ENCODE peak calls at places on chromosomes 6 and 20, in eight cellular contexts. D is upper lobe of right lung, K is Calu3, B is right atrium auricular region, N is IMR-90, M is NB4, J is OCI-LY7, C is sigmoid colon. T is an unnamed sample.

GRCh38 chr6:32153252-32153834 is 598 bp upstream of the PPT2 start:
- DNase-seq in B (no peak), K (no peak), M (no peak), J (no peak), N (peak), D (peak), C (peak), T (peak)

GRCh38 chr20:62351469-62352401 is 15.4 kb downstream of the LAMA5 start:
- DNase-seq in M (no peak), J (no peak), N (no peak), B (no peak), D (no peak), K (no peak), C (no peak), T (no peak)

GRCh38 chr20:58504566-58504965 is 10.6 kb downstream of the APCDD1L start:
- DNase-seq in M (no peak), C (no peak), J (no peak), N (no peak), D (no peak), K (no peak), B (peak), T (no peak)

GRCh38 chr6:116015983-116016382 is 44.7 kb downstream of the FRK start:
- DNase-seq in N (no peak), J (no peak), C (no peak), K (no peak), D (no peak), M (no peak), B (no peak), T (no peak)

GRCh38 chr6:150560004-150560883 is 39.4 kb upstream of the PLEKHG1 start:
- DNase-seq in B (no peak), K (peak), D (no peak), M (no peak), C (no peak), J (no peak), N (no peak), T (no peak)

GRCh38 chr6:55276745-55277627 is 50.3 kb upstream of the GFRAL start:
- DNase-seq in K (peak), N (peak), J (peak), D (no peak), C (no peak), M (peak), B (no peak), T (no peak)

GRCh38 chr6:137024172-137024990 is 20.4 kb downstream of the IL20RA start:
- DNase-seq in M (no peak), J (no peak), C (no peak), N (no peak), D (no peak), B (no peak), K (no peak), T (no peak)

GRCh38 chr6:56819604-56820003 is 135.3 kb upstream of the BEND6 start:
- DNase-seq in N (no peak), J (no peak), K (no peak), B (no peak), M (no peak), D (no peak), C (no peak), T (no peak)

GRCh38 chr20:25294459-25295385 is 46.8 kb downstream of the PYGB start:
- DNase-seq in N (peak), J (peak), D (no peak), B (no peak), C (no peak), M (peak), K (peak), T (peak)

GRCh38 chr6:31070711-31071197 is 41.6 kb downstream of the C6orf15 start:
- DNase-seq in B (no peak), C (no peak), M (peak), D (no peak), J (peak), K (peak), N (peak), T (peak)

GRCh38 chr6:163756079-163756478 is 341.6 kb downstream of the QKI start:
- DNase-seq in M (peak), C (no peak), J (peak), K (no peak), B (no peak), D (no peak), N (peak), T (no peak)

GRCh38 chr20:24708411-24709295 is 239.2 kb downstream of the SYNDIG1 start:
- DNase-seq in B (no peak), M (no peak), K (no peak), N (peak), J (no peak), C (no peak), D (no peak), T (no peak)

GRCh38 chr20:10798811-10799210 is 125.0 kb upstream of the JAG1 start:
- DNase-seq in C (no peak), N (peak), M (no peak), J (no peak), D (no peak), B (no peak), K (no peak), T (no peak)

GRCh38 chr6:170433163-170434095 is 119.7 kb downstream of the PSMB1 start:
- DNase-seq in N (no peak), C (peak), J (no peak), D (peak), K (no peak), B (peak), M (no peak), T (no peak)

GRCh38 chr6:159196430-159196829 is 27.2 kb downstream of the FNDC1 start:
- DNase-seq in M (no peak), D (no peak), K (no peak), B (no peak), J (no peak), N (no peak), C (no peak), T (no peak)

GRCh38 chr6:73694711-73695411 is 1.1 kb upstream of the CD109 start:
- DNase-seq in M (no peak), K (no peak), B (no peak), C (no peak), N (peak), D (no peak), J (no peak), T (no peak)

GRCh38 chr6:53934013-53934412 is 139.2 kb downstream of the LRRC1 start:
- DNase-seq in C (no peak), K (no peak), M (no peak), B (no peak), D (no peak), N (no peak), J (no peak), T (no peak)

GRCh38 chr20:49278817-49279676 is 1.2 kb upstream of the ZNFX1 start:
- DNase-seq in C (no peak), N (no peak), K (no peak), J (peak), D (no peak), M (peak), B (no peak), T (no peak)

GRCh38 chr20:22584922-22585785 is 782 bp upstream of the FOXA2 start:
- DNase-seq in K (peak), J (no peak), M (no peak), B (no peak), C (no peak), N (no peak), D (peak), T (no peak)

GRCh38 chr6:92910636-92911035 is 508.7 kb downstream of the EPHA7 start:
- DNase-seq in K (no peak), C (no peak), J (no peak), D (no peak), M (no peak), N (no peak), B (no peak), T (no peak)

GRCh38 chr6:129645371-129646139 is 64.4 kb downstream of the ARHGAP18 start:
- DNase-seq in J (no peak), D (no peak), N (no peak), C (no peak), K (no peak), M (no peak), B (no peak), T (no peak)

GRCh38 chr20:57294558-57294957 is 28.1 kb upstream of the BMP7 start:
- DNase-seq in B (no peak), M (no peak), C (no peak), D (no peak), K (no peak), N (no peak), J (no peak), T (no peak)

GRCh38 chr20:17655286-17655651 is 26.8 kb downstream of the RRBP1 start:
- DNase-seq in J (no peak), C (peak), B (no peak), D (peak), M (no peak), K (no peak), N (no peak), T (no peak)

GRCh38 chr20:4978050-4978918 is 23.0 kb downstream of the SLC23A2 start:
- DNase-seq in M (no peak), K (no peak), D (no peak), N (no peak), J (no peak), C (no peak), B (no peak), T (no peak)

GRCh38 chr6:26521485-26522391 is 16.4 kb upstream of the HMGN4 start:
- DNase-seq in D (peak), M (peak), N (peak), K (peak), J (peak), B (peak), C (peak), T (peak)

GRCh38 chr6:14120556-14120955 is 3.0 kb downstream of the CD83 start:
- DNase-seq in D (no peak), J (no peak), M (no peak), B (no peak), N (no peak), K (no peak), C (no peak), T (no peak)

GRCh38 chr6:31686483-31686882 is 5.6 kb upstream of the LY6G5C start:
- DNase-seq in D (no peak), M (no peak), J (no peak), C (no peak), B (no peak), K (no peak), N (no peak), T (no peak)

GRCh38 chr20:64083380-64084208 is 604 bp downstream of the LKAAEAR1 start:
- DNase-seq in C (no peak), D (peak), K (peak), M (peak), B (peak), N (peak), J (peak), T (peak)

GRCh38 chr6:142740449-142740848 is 204.5 kb downstream of the HIVEP2 start:
- DNase-seq in N (no peak), C (no peak), K (no peak), J (no peak), M (no peak), B (no peak), D (no peak), T (no peak)

GRCh38 chr20:64222273-64222672 is 33.3 kb upstream of the PCMTD2 start:
- DNase-seq in C (no peak), K (peak), N (peak), M (no peak), D (no peak), J (no peak), B (no peak), T (no peak)

GRCh38 chr6:155340464-155341129 is 26.3 kb upstream of the TFB1M start:
- DNase-seq in N (peak), M (peak), B (no peak), C (no peak), K (peak), J (no peak), D (no peak), T (no peak)
- TF ChIP-seq CTCF in N (peak), M (peak), B (no peak), C (no peak), K (no peak), J (peak), D (no peak), T (no peak)

GRCh38 chr6:40743226-40743625 is 156.1 kb upstream of the LRFN2 start:
- DNase-seq in D (no peak), K (no peak), B (no peak), N (no peak), M (peak), J (peak), C (no peak), T (no peak)
- TF ChIP-seq CTCF in D (no peak), K (no peak), B (no peak), N (no peak), M (no peak), J (no peak), C (no peak), T (no peak)

GRCh38 chr6:110183292-110183691 is 3.1 kb downstream of the CDC40 start:
- DNase-seq in J (no peak), M (no peak), K (no peak), D (no peak), N (no peak), C (no peak), B (no peak), T (no peak)

GRCh38 chr6:110179406-110180227 is at the start of gene WASF1:
- DNase-seq in C (peak), M (peak), D (peak), N (peak), K (peak), J (peak), B (peak), T (peak)

GRCh38 chr6:110180228-110181008 is at the start of gene CDC40:
- DNase-seq in D (peak), N (no peak), C (peak), B (peak), J (no peak), K (peak), M (no peak), T (peak)

GRCh38 chr6:110181131-110182027 is 1.2 kb downstream of the CDC40 start:
- DNase-seq in N (peak), D (no peak), M (peak), B (no peak), J (peak), C (no peak), K (no peak), T (no peak)

DNA sequence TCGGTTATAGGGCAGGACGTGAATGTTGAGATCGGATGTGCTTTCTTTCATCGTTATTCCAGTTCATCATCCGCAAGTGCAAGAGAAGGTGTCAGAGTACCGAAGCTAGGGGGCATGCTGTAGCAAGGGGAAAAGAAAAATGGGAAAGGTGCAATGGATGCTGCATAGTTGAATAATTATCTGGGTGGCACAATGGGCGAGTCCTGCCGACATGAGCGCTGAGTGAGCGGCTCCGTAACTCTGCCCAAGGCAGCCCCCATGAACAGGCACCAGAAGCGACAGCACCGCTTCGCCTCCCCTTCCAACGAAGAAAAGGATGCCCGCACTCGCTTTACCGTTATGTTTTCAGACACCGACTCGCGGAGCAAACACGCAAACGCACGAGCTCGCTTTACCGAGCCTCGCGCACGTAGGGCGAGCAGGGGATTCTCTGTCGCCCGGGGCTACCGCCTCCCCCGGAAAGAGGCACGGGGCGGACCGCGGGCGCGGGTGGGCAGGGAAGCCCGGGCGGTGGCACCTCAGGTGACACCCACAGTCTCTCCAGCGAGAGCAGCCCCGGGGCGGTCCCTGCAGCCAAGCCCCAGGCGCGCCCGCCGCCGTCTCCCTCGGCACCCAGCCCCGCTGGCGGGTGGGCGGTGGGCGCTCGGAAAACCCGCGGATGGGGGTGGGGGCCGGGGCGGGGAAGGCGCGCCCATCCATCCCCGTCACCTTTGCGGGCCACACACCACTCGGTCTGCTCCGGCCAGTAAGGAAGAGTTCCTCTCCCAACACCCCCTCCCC is 654 bp downstream of the WASF1 start:
- DNase-seq in J (peak), N (peak), B (peak), K (peak), C (peak), M (peak), D (peak), T (peak)
- TF ChIP-seq CTCF in J (peak), N (peak), B (peak), K (no peak), C (peak), M (peak), D (peak), T (peak)

GRCh38 chr6:130864344-130864743 is 37.1 kb downstream of the SMLR1 start:
- DNase-seq in B (no peak), J (no peak), C (no peak), K (no peak), M (no peak), N (no peak), D (no peak), T (no peak)
- TF ChIP-seq CTCF in B (no peak), J (no peak), C (no peak), K (no peak), M (no peak), N (no peak), D (no peak), T (no peak)

GRCh38 chr6:15769471-15770088 is 106.8 kb upstream of the DTNBP1 start:
- DNase-seq in D (no peak), K (no peak), J (no peak), C (no peak), M (no peak), B (no peak), N (no peak), T (no peak)

GRCh38 chr6:15774011-15774410 is 111.2 kb upstream of the DTNBP1 start:
- DNase-seq in J (no peak), K (no peak), C (no peak), M (peak), D (no peak), B (no peak), N (no peak), T (no peak)

GRCh38 chr6:15775076-15775634 is 112.3 kb upstream of the DTNBP1 start:
- DNase-seq in M (no peak), J (no peak), C (no peak), D (no peak), N (no peak), B (no peak), K (no peak), T (no peak)

GRCh38 chr6:15775741-15776140 is 112.9 kb upstream of the DTNBP1 start:
- DNase-seq in D (no peak), B (no peak), C (no peak), J (no peak), M (no peak), N (no peak), K (no peak), T (no peak)

GRCh38 chr6:15770347-15771143 is 107.7 kb upstream of the DTNBP1 start:
- DNase-seq in K (no peak), J (peak), D (no peak), C (no peak), N (peak), M (peak), B (no peak), T (no peak)
- TF ChIP-seq CTCF in K (no peak), J (no peak), D (peak), C (no peak), N (no peak), M (no peak), B (peak), T (no peak)

T was measured in neural crest cell.